ENCODE peak calls at places on chromosomes 2 and 18, in six cellular contexts. One of them, this sample, is unnamed.

GRCh38 chr2:17529771-17530170 is 10.7 kb upstream of the VSNL1 start:
- DNase-seq in activated CD4-positive, alpha-beta T cell treated with anti-CD3 and anti-CD28 coated beads, Interleukin-2, amount 50 U/mL, for 1 hour: no peak
- DNase-seq in left cardiac atrium: no peak
- DNase-seq in GM10248: no peak
- DNase-seq in T1000: no peak
- DNase-seq in GM20000: no peak
- DNase-seq in this sample: no peak

GRCh38 chr18:67199993-67200617 is 316.4 kb downstream of the DSEL start:
- DNase-seq in T1000: no peak
- DNase-seq in GM10248: peak
- DNase-seq in left cardiac atrium: no peak
- DNase-seq in GM20000: peak
- DNase-seq in activated CD4-positive, alpha-beta T cell treated with anti-CD3 and anti-CD28 coated beads, Interleukin-2, amount 50 U/mL, for 1 hour: no peak
- DNase-seq in this sample: peak

GRCh38 chr2:10946394-10946793 is 34.7 kb downstream of the KCNF1 start:
- DNase-seq in activated CD4-positive, alpha-beta T cell treated with anti-CD3 and anti-CD28 coated beads, Interleukin-2, amount 50 U/mL, for 1 hour: no peak
- DNase-seq in GM10248: no peak
- DNase-seq in T1000: no peak
- DNase-seq in left cardiac atrium: no peak
- DNase-seq in GM20000: no peak
- DNase-seq in this sample: no peak

GRCh38 chr2:218879881-218880748 is 537 bp upstream of the WNT10A start:
- DNase-seq in T1000: no peak
- DNase-seq in GM10248: peak
- DNase-seq in activated CD4-positive, alpha-beta T cell treated with anti-CD3 and anti-CD28 coated beads, Interleukin-2, amount 50 U/mL, for 1 hour: peak
- DNase-seq in left cardiac atrium: peak
- DNase-seq in GM20000: peak
- DNase-seq in this sample: peak

GRCh38 chr18:68438983-68439382 is 275.9 kb downstream of the TMX3 start:
- DNase-seq in T1000: no peak
- DNase-seq in GM20000: no peak
- DNase-seq in left cardiac atrium: peak
- DNase-seq in activated CD4-positive, alpha-beta T cell treated with anti-CD3 and anti-CD28 coated beads, Interleukin-2, amount 50 U/mL, for 1 hour: no peak
- DNase-seq in GM10248: no peak
- DNase-seq in this sample: no peak

GRCh38 chr18:55515204-55515603 is 72.8 kb downstream of the TCF4 start:
- DNase-seq in left cardiac atrium: peak
- DNase-seq in GM20000: no peak
- DNase-seq in activated CD4-positive, alpha-beta T cell treated with anti-CD3 and anti-CD28 coated beads, Interleukin-2, amount 50 U/mL, for 1 hour: no peak
- DNase-seq in T1000: no peak
- DNase-seq in GM10248: no peak
- DNase-seq in this sample: no peak

GRCh38 chr2:120503793-120504571 is 158.0 kb downstream of the INHBB start:
- DNase-seq in left cardiac atrium: peak
- DNase-seq in T1000: no peak
- DNase-seq in activated CD4-positive, alpha-beta T cell treated with anti-CD3 and anti-CD28 coated beads, Interleukin-2, amount 50 U/mL, for 1 hour: no peak
- DNase-seq in GM20000: no peak
- DNase-seq in GM10248: no peak
- DNase-seq in this sample: no peak

GRCh38 chr2:53475320-53475719 is 292.3 kb upstream of the CHAC2 start:
- DNase-seq in GM10248: no peak
- DNase-seq in GM20000: no peak
- DNase-seq in left cardiac atrium: no peak
- DNase-seq in T1000: peak
- DNase-seq in activated CD4-positive, alpha-beta T cell treated with anti-CD3 and anti-CD28 coated beads, Interleukin-2, amount 50 U/mL, for 1 hour: no peak
- DNase-seq in this sample: no peak

This sample was measured in GM12864.